ENCODE peak calls at places on chromosome 3, in eight cellular contexts. One of them, this sample, is unnamed.

GRCh38 chr3:184795493-184796198 is 16.3 kb upstream of the VPS8 start:
- DNase-seq in NCI-H510A: peak
- DNase-seq in WTC11: no peak
- DNase-seq in NCI-H1436: no peak
- DNase-seq in hepatocyte: peak
- DNase-seq in A549: no peak
- DNase-seq in AG08396: no peak
- DNase-seq in SHP77 treated with DMSO at 0.1 percent for 48 hours: no peak
- DNase-seq in this sample: no peak

GRCh38 chr3:194779729-194780224 is 94.1 kb downstream of the FAM43A start:
- DNase-seq in A549: no peak
- DNase-seq in NCI-H1436: no peak
- DNase-seq in WTC11: no peak
- DNase-seq in hepatocyte: no peak
- DNase-seq in SHP77 treated with DMSO at 0.1 percent for 48 hours: no peak
- DNase-seq in NCI-H510A: no peak
- DNase-seq in AG08396: no peak
- DNase-seq in this sample: no peak

GRCh38 chr3:30161370-30161769 is 445.0 kb upstream of the TGFBR2 start:
- DNase-seq in NCI-H510A: no peak
- DNase-seq in WTC11: no peak
- DNase-seq in NCI-H1436: no peak
- DNase-seq in hepatocyte: no peak
- DNase-seq in SHP77 treated with DMSO at 0.1 percent for 48 hours: no peak
- DNase-seq in A549: no peak
- DNase-seq in AG08396: peak
- DNase-seq in this sample: no peak

GRCh38 chr3:882526-882925 is 210.3 kb upstream of the CNTN6 start:
- DNase-seq in SHP77 treated with DMSO at 0.1 percent for 48 hours: no peak
- DNase-seq in A549: no peak
- DNase-seq in NCI-H510A: no peak
- DNase-seq in NCI-H1436: no peak
- DNase-seq in WTC11: no peak
- DNase-seq in AG08396: no peak
- DNase-seq in hepatocyte: no peak
- DNase-seq in this sample: peak

GRCh38 chr3:132421832-132422231 is 4.5 kb downstream of the DNAJC13 start:
- DNase-seq in AG08396: peak
- DNase-seq in WTC11: no peak
- DNase-seq in NCI-H1436: no peak
- DNase-seq in SHP77 treated with DMSO at 0.1 percent for 48 hours: no peak
- DNase-seq in NCI-H510A: no peak
- DNase-seq in A549: peak
- DNase-seq in hepatocyte: no peak
- DNase-seq in this sample: no peak

GRCh38 chr3:130692455-130692854 is 54.2 kb downstream of the PIK3R4 start:
- DNase-seq in NCI-H1436: no peak
- DNase-seq in hepatocyte: no peak
- DNase-seq in A549: no peak
- DNase-seq in NCI-H510A: no peak
- DNase-seq in WTC11: no peak
- DNase-seq in AG08396: no peak
- DNase-seq in SHP77 treated with DMSO at 0.1 percent for 48 hours: no peak
- DNase-seq in this sample: peak

GRCh38 chr3:72629191-72629611 is 219.0 kb downstream of the SHQ1 start:
- DNase-seq in WTC11: no peak
- DNase-seq in A549: no peak
- DNase-seq in NCI-H510A: no peak
- DNase-seq in hepatocyte: peak
- DNase-seq in SHP77 treated with DMSO at 0.1 percent for 48 hours: no peak
- DNase-seq in NCI-H1436: no peak
- DNase-seq in AG08396: no peak
- DNase-seq in this sample: peak

GRCh38 chr3:52683611-52684010 is 2.1 kb downstream of the PBRM1 start:
- DNase-seq in hepatocyte: no peak
- DNase-seq in SHP77 treated with DMSO at 0.1 percent for 48 hours: no peak
- DNase-seq in A549: no peak
- DNase-seq in NCI-H510A: no peak
- DNase-seq in NCI-H1436: no peak
- DNase-seq in AG08396: no peak
- DNase-seq in WTC11: no peak
- DNase-seq in this sample: no peak